ENCODE peak calls at places on chromosomes 7 and 10, in nine cellular contexts. O is HepG2, G is right lobe of liver, J is NT2/D1, W is cardiac muscle cell, A is Panc1, X is GM23338, Y is GM06990, D is breast epithelium. S is an unnamed sample. For H3K36me3, the result is how much of the 10 kb centered on the place peaks cover.

GRCh38 chr10:124092270-124093075 is 925 bp downstream of the CHST15 start:
- DNase-seq in G (peak), J (no peak), W (peak), A (no peak), D (no peak), X (peak), Y (peak), O (no peak), S (peak)

GRCh38 chr10:17682236-17682946 is 38.4 kb downstream of the STAM start:
- DNase-seq in A (no peak), W (no peak), D (no peak), J (no peak), O (no peak), X (no peak), Y (no peak), G (no peak), S (no peak)

GRCh38 chr7:100154651-100155491 is 3.7 kb downstream of the TRAPPC14 start:
- DNase-seq in O (no peak), W (no peak), G (no peak), Y (no peak), D (no peak), X (no peak), J (no peak), A (no peak), S (peak)

GRCh38 chr10:69854685-69855345 is 53.1 kb downstream of the COL13A1 start:
- DNase-seq in J (no peak), O (no peak), G (no peak), W (no peak), Y (no peak), A (no peak), X (no peak), D (no peak), S (no peak)

GRCh38 chr7:148700693-148701092 is 2.0 kb downstream of the CUL1 start:
- DNase-seq in G (no peak), Y (no peak), D (no peak), J (no peak), W (peak), O (no peak), A (no peak), X (peak), S (no peak)

GRCh38 chr10:90462761-90463160 is 395.1 kb downstream of the HTR7 start:
- DNase-seq in Y (no peak), X (no peak), A (no peak), O (no peak), D (no peak), J (no peak), G (no peak), W (no peak), S (no peak)

GRCh38 chr10:60828489-60828852 is 50.2 kb downstream of the CDK1 start:
- DNase-seq in G (no peak), Y (no peak), D (no peak), A (no peak), J (no peak), X (no peak), O (no peak), W (no peak), S (no peak)

GRCh38 chr7:150944066-150945042 is 33.8 kb downstream of the KCNH2 start:
- DNase-seq in Y (no peak), D (peak), A (no peak), G (peak), X (no peak), O (no peak), J (no peak), W (no peak), S (peak)

GRCh38 chr10:6187278-6187677 is 15.5 kb upstream of the PFKFB3 start:
- DNase-seq in G (no peak), J (no peak), D (no peak), X (no peak), Y (no peak), O (no peak), W (no peak), A (no peak), S (no peak)

GRCh38 chr10:112404612-112405011 is 30.7 kb downstream of the ACSL5 start:
- DNase-seq in Y (no peak), O (no peak), J (no peak), A (no peak), X (no peak), W (no peak), G (no peak), D (no peak), S (no peak)

GRCh38 chr10:121608669-121609190 is 10.5 kb upstream of the FGFR2 start:
- DNase-seq in O (peak), A (no peak), Y (peak), D (peak), J (no peak), X (peak), G (no peak), W (peak), S (peak)

GRCh38 chr7:151796091-151796870 is 80.6 kb downstream of the PRKAG2 start:
- DNase-seq in X (no peak), O (no peak), Y (no peak), D (no peak), A (peak), W (no peak), G (peak), J (no peak), S (peak)

GRCh38 chr10:69064762-69065328 is 23.1 kb upstream of the SRGN start:
- DNase-seq in D (no peak), O (no peak), W (no peak), X (no peak), J (no peak), G (no peak), A (no peak), Y (no peak), S (no peak)

GRCh38 chr10:31948021-31948420 is 19.4 kb upstream of the ARHGAP12 start:
- DNase-seq in O (no peak), X (no peak), G (no peak), J (no peak), D (no peak), W (no peak), A (no peak), Y (no peak), S (no peak)

GRCh38 chr7:27547401-27547800 is 115.3 kb downstream of the HIBADH start:
- DNase-seq in Y (no peak), X (peak), G (no peak), J (no peak), W (no peak), A (no peak), D (no peak), O (no peak), S (no peak)

GRCh38 chr7:30899630-30900029 is 12.0 kb upstream of the AQP1 start:
- DNase-seq in Y (no peak), J (no peak), X (no peak), A (no peak), D (no peak), G (no peak), O (no peak), W (no peak), S (no peak)

GRCh38 chr10:133100706-133101463 is 13.2 kb downstream of the ADGRA1 start:
- DNase-seq in O (no peak), W (peak), J (peak), Y (no peak), A (no peak), D (no peak), X (peak), G (no peak), S (peak)

GRCh38 chr7:139698879-139699278 is 78.9 kb downstream of the HIPK2 start:
- DNase-seq in J (no peak), Y (no peak), D (no peak), G (no peak), W (no peak), A (no peak), O (no peak), X (no peak), S (no peak)

GRCh38 chr10:104076743-104077160 is 8.9 kb downstream of the COL17A1 start:
- DNase-seq in J (peak), W (no peak), D (no peak), A (no peak), O (no peak), G (no peak), Y (no peak), X (peak), S (no peak)

DNA sequence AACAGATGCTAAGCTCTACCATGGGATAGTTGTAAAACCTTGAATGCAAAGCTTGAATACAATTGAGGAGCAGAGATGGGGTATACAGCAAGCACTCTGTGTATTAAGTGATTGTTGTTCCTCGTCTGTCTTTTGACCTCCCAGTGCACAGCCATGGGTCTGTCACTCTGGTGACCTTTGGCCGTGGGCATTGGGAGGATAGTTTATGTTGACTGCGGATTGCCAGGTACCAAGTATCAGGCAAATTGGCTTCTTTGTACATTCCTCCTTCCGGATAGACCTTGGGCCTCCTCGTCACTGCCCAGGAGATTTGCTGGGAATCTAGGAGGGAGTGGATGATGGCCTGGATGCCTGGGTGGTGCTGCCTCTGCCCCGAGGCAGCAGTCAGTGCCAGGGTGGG is 86.0 kb downstream of the GRK5 start:
- DNase-seq in X (no peak), D (no peak), J (no peak), W (no peak), G (no peak), O (no peak), A (no peak), Y (no peak), S (no peak)
- H3K4me3 ChIP-seq in X (no peak), D (no peak), J (no peak), W (no peak), G (no peak), O (no peak), A (no peak), Y (no peak), S (no peak)

GRCh38 chr7:6480323-6480660 is 32.5 kb upstream of the DAGLB start:
- DNase-seq in W (peak), J (no peak), D (no peak), X (no peak), A (no peak), G (no peak), Y (no peak), O (no peak), S (no peak)

GRCh38 chr7:6476596-6477374 is 29.0 kb upstream of the DAGLB start:
- DNase-seq in W (no peak), X (no peak), Y (no peak), J (no peak), G (no peak), D (no peak), O (no peak), A (no peak), S (no peak)

GRCh38 chr7:6478186-6478585 is 30.4 kb upstream of the DAGLB start:
- DNase-seq in O (no peak), D (no peak), W (no peak), G (no peak), X (no peak), J (no peak), A (no peak), Y (no peak), S (no peak)

GRCh38 chr7:6481445-6481844 is 33.7 kb upstream of the DAGLB start:
- DNase-seq in O (no peak), A (no peak), W (no peak), Y (no peak), X (no peak), D (no peak), J (no peak), G (no peak), S (no peak)

GRCh38 chr7:6479067-6479466 is 31.3 kb upstream of the DAGLB start:
- DNase-seq in O (no peak), X (no peak), W (no peak), G (no peak), Y (no peak), D (no peak), J (no peak), A (no peak), S (no peak)
- H3K36me3 ChIP-seq in O (under half), X (under half), W (under half), G (under half), Y (under half), D (under half), J (half or more), A (under half), S (under half)

GRCh38 chr7:129926618-129927017 is 26.1 kb downstream of the UBE2H start:
- DNase-seq in W (no peak), Y (no peak), A (no peak), J (no peak), G (no peak), D (no peak), X (no peak), O (no peak), S (no peak)

GRCh38 chr7:129923709-129924108 is 29.1 kb downstream of the UBE2H start:
- DNase-seq in D (no peak), Y (no peak), A (no peak), W (no peak), J (no peak), G (no peak), O (no peak), X (no peak), S (no peak)

GRCh38 chr7:129919492-129919891 is 33.3 kb downstream of the UBE2H start:
- DNase-seq in A (no peak), W (no peak), G (no peak), J (no peak), O (peak), D (no peak), X (no peak), Y (no peak), S (no peak)

GRCh38 chr7:129925416-129926002 is 27.3 kb downstream of the UBE2H start:
- DNase-seq in O (no peak), Y (no peak), G (no peak), X (no peak), W (no peak), A (no peak), D (no peak), J (no peak), S (no peak)

DNA sequence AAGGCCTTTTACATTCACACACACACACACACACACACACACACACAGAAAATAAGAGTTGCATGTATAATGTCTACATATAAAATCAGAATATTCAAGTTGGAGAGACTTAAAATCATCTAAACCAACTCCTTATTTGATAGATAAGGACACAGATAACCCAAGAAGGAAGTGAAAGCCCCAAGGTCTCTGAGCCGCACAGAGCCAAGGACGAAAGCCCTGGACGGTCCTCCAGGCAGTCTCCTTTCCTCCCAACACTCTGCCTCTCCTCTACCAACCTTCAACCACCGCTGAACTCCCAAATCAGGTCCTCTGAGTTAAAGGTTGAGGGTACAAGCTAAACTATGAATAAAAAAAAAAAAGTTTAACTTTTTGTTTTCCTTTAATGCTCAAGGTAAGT is 28.2 kb downstream of the UBE2H start:
- DNase-seq in O (no peak), Y (no peak), W (no peak), J (no peak), D (no peak), X (no peak), A (no peak), G (no peak), S (no peak)
- H3K4me3 ChIP-seq in O (no peak), Y (no peak), W (no peak), J (no peak), D (no peak), X (no peak), A (no peak), G (no peak), S (no peak)

DNA sequence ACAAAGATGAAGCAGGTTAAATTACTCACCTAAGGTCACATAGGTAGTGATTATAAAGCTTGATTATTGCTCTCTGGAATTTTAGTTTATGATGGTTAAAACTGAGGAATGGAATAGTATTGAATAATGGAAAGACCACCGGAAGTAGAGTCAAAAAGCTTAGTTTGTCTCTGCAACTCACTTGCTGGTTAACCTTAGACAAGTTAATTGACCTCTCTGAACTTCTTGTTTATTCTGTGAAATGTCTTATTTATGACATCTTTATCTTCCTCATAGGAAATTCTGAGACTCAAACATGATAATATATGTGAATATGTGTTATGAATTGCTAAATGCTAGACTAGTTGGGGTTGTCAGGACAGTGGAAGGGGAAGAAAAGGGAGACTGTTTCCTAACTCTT is 9.5 kb downstream of the DLD start:
- DNase-seq in O (no peak), Y (no peak), W (no peak), A (no peak), X (no peak), G (no peak), J (no peak), D (no peak), S (no peak)
- H3K36me3 ChIP-seq in O (under half), Y (under half), W (under half), A (under half), X (under half), G (under half), J (under half), D (under half), S (under half)

DNA sequence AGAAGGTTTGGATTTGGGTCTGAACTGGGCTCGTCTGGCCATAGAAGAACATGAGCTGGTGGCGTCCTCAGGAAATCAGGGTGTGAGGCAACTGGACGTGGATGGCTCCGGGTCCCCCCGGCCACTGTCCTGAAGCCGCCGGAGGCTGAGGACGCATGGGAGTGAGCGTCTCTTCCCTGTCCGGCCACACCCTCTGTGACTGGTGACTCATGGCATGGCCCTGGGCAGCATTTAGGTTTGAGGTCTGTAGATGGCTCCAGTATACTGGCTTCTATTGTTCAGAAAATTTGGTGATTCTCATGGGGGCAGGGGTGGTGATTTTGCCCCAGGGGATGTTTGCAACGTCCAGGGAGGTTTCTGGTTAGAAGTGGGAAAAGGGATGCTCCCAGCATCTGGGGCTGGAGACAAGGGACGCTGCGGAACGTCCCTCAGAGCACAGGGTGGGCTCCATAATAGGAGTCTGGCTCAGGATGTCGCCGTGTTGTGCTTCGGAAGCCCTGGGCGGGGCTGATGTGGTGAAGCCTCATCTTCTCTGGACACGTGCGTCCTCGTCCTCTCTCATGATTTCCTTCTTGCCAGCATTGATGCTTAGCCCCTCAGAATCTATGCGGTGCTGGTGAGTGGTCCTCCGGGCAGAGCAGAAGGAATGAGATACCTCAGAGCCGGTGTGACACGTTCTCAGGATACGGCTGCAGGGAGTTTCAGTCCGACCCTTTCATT is 49.9 kb downstream of the PITRM1 start:
- DNase-seq in G (no peak), D (no peak), X (no peak), J (no peak), O (no peak), Y (no peak), W (no peak), A (no peak), S (no peak)
- H3K4me3 ChIP-seq in G (no peak), D (no peak), X (no peak), J (no peak), O (no peak), Y (no peak), W (no peak), A (no peak), S (no peak)

DNA sequence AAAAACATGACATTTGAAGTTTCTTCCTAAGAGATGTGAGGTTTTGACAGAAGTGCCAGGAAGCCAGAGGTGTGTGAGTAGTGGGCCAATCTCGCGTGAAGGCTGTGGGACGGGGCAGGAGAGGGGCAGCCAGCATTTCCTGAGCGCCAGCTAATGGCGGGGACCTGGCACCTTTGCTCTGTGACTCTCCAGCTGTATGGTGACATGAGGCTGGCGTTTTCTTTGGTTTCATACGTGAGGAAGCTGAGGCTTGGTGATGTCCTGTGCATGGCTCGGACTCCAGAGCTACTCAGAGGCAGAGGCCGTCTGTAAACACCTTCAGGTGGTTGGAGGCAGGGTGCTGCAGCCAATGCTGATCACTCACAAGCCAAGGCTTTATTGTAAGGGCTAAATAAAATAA is 53.8 kb downstream of the IKZF1 start:
- DNase-seq in J (no peak), W (no peak), Y (no peak), O (no peak), G (no peak), X (no peak), A (no peak), D (no peak), S (no peak)
- H3K36me3 ChIP-seq in J (under half), W (under half), Y (under half), O (under half), G (under half), X (under half), A (under half), D (under half), S (under half)

GRCh38 chr10:51758366-51758765 is 59.0 kb upstream of the CSTF2T start:
- DNase-seq in Y (no peak), W (no peak), O (no peak), X (no peak), G (no peak), J (no peak), A (no peak), D (no peak), S (no peak)
- H3K4me3 ChIP-seq in Y (no peak), W (no peak), O (no peak), X (no peak), G (no peak), J (no peak), A (no peak), D (no peak), S (no peak)